ENCODE peak calls at places on chromosomes 2 and 18, in four cellular contexts. J, V, N and K are unnamed samples.

GRCh38 chr2:17892726-17893534 is 14.5 kb downstream of the KCNS3 start:
- DNase-seq in J (no peak), N (no peak), V (peak), K (no peak)

GRCh38 chr18:9804517-9805104 is 81.2 kb upstream of the TXNDC2 start:
- DNase-seq in N (no peak), J (no peak), V (peak), K (no peak)

GRCh38 chr2:224671731-224672130 is 44.4 kb downstream of the CCDC195 start:
- DNase-seq in V (no peak), J (no peak), N (no peak), K (no peak)

GRCh38 chr2:362924-363323 is 75.0 kb upstream of the ALKAL2 start:
- DNase-seq in N (no peak), J (no peak), V (no peak), K (no peak)

GRCh38 chr2:127535941-127536340 is 458 bp downstream of the MYO7B start:
- DNase-seq in V (no peak), J (no peak), N (no peak), K (no peak)

GRCh38 chr2:41932241-41933034 is 115.4 kb upstream of the PKDCC start:
- DNase-seq in J (peak), V (peak), N (no peak), K (no peak)

GRCh38 chr2:60385648-60386047 is 167.8 kb downstream of the BCL11A start:
- DNase-seq in N (no peak), V (no peak), J (no peak), K (no peak)

GRCh38 chr18:78561757-78562445 is 417.7 kb upstream of the SALL3 start:
- DNase-seq in V (no peak), J (no peak), N (no peak), K (no peak)

GRCh38 chr18:56240405-56240804 is 398.0 kb downstream of the TXNL1 start:
- DNase-seq in N (no peak), V (no peak), J (peak), K (no peak)

GRCh38 chr2:200873561-200873960 is 9.1 kb upstream of the CLK1 start:
- DNase-seq in J (no peak), V (no peak), N (no peak), K (no peak)

GRCh38 chr2:232325324-232326273 is 53.0 kb upstream of the ALPP start:
- DNase-seq in V (peak), J (peak), N (no peak), K (peak)

GRCh38 chr2:21231985-21232384 is 108.2 kb downstream of the TDRD15 start:
- DNase-seq in N (no peak), J (no peak), V (no peak), K (no peak)

GRCh38 chr2:8882094-8882493 is 44.7 kb upstream of the KIDINS220 start:
- DNase-seq in N (no peak), J (peak), V (peak), K (peak)

GRCh38 chr2:174023591-174024523 is 58.7 kb upstream of the SP3 start:
- DNase-seq in V (peak), J (peak), N (no peak), K (no peak)

GRCh38 chr18:36334798-36335197 is 37.3 kb downstream of the FHOD3 start:
- DNase-seq in V (no peak), J (no peak), N (no peak), K (no peak)

GRCh38 chr2:133317161-133317560 is 251.1 kb downstream of the NCKAP5 start:
- DNase-seq in V (no peak), N (no peak), J (no peak), K (no peak)

GRCh38 chr2:135256531-135257258 is 204.6 kb downstream of the RAB3GAP1 start:
- DNase-seq in J (peak), V (peak), N (no peak), K (no peak)

GRCh38 chr18:11955299-11956029 is 25.8 kb upstream of the IMPA2 start:
- DNase-seq in N (no peak), V (peak), J (peak), K (no peak)

GRCh38 chr2:216279011-216279410 is 93.3 kb downstream of the MARCHF4 start:
- DNase-seq in J (no peak), N (no peak), V (no peak), K (no peak)

GRCh38 chr2:241613018-241613780 is 23.8 kb downstream of the THAP4 start:
- DNase-seq in V (no peak), N (no peak), J (peak), K (no peak)

GRCh38 chr2:190664240-190664639 is 15.4 kb downstream of the NAB1 start:
- DNase-seq in J (peak), V (no peak), N (no peak), K (no peak)

GRCh38 chr18:48800479-48800876 is 150.3 kb downstream of the SMAD7 start:
- DNase-seq in N (no peak), V (no peak), J (no peak), K (peak)

GRCh38 chr2:150062416-150062815 is 425.1 kb downstream of the RND3 start:
- DNase-seq in N (no peak), J (no peak), V (no peak), K (no peak)

GRCh38 chr2:150136901-150137300 is 350.6 kb downstream of the RND3 start:
- DNase-seq in J (no peak), V (no peak), N (no peak), K (no peak)

GRCh38 chr2:191728710-191729597 is 51.0 kb downstream of the NABP1 start:
- DNase-seq in N (no peak), V (peak), J (peak), K (no peak)

GRCh38 chr18:75230210-75231052 is 19.8 kb downstream of the TSHZ1 start:
- DNase-seq in V (no peak), N (no peak), J (no peak), K (no peak)

GRCh38 chr2:64551851-64552250 is 27.7 kb downstream of the AFTPH start:
- DNase-seq in J (no peak), N (no peak), V (no peak), K (no peak)

GRCh38 chr18:35746826-35747339 is 165.3 kb downstream of the GALNT1 start:
- DNase-seq in V (no peak), J (no peak), N (no peak), K (no peak)

GRCh38 chr18:5295231-5295920 is at the start of gene ZBTB14:
- DNase-seq in J (peak), N (no peak), V (peak), K (no peak)

GRCh38 chr2:218354045-218354444 is 2.6 kb upstream of the CATIP start:
- DNase-seq in N (no peak), J (no peak), V (no peak), K (no peak)

GRCh38 chr2:5794012-5794411 is 101.8 kb downstream of the SOX11 start:
- DNase-seq in V (no peak), J (no peak), N (no peak), K (no peak)

GRCh38 chr2:30288576-30288975 is 57.2 kb downstream of the LBH start:
- DNase-seq in N (no peak), J (no peak), V (no peak), K (no peak)

GRCh38 chr2:14306268-14306950 is 326.1 kb upstream of the LRATD1 start:
- DNase-seq in J (no peak), V (no peak), N (peak), K (no peak)

DNA sequence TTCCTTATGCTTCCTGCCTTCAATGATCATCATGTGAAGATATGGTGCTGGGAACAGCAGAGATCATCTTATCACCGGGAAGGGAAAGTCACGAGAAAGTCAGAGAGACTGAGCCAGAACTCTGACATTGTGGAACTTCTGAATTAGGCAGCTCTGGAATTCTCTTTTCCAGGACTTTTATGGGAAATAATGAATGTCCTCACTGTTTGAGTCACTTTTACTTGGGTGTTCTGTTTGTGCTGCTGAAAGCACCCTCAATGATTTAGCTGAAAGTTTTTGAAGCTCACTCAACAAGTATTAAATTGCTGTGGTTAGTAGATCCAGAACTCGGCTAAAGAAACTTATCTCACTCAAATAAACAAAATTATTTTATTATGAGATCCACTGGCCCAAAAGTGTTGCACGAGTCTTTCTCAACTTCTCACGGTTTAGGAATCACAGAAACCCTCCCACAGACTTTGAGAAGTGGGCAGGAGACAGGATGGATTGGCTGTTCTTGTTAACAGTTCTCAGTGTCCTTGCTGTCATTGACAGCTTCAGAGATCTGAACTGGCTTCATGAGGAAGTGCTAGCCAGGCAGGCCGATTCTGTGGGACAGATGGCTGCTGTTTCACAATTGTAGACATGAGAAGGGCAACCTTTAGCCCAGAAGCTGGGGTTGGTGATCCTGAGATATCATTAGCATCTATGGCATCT is 26.4 kb upstream of the ATRAID start:
- DNase-seq in J (peak), V (peak), N (no peak), K (no peak)
- TF ChIP-seq CHD1 in J (no peak), V (no peak), N (no peak), K (no peak)

GRCh38 chr2:7075834-7076233 is 158.6 kb downstream of the RNF144A start:
- DNase-seq in J (no peak), V (no peak), N (no peak), K (no peak)

GRCh38 chr2:7073901-7074300 is 156.7 kb downstream of the RNF144A start:
- DNase-seq in V (no peak), N (no peak), J (no peak), K (no peak)

GRCh38 chr2:7071916-7072556 is 154.8 kb downstream of the RNF144A start:
- DNase-seq in V (no peak), J (no peak), N (no peak), K (no peak)

DNA sequence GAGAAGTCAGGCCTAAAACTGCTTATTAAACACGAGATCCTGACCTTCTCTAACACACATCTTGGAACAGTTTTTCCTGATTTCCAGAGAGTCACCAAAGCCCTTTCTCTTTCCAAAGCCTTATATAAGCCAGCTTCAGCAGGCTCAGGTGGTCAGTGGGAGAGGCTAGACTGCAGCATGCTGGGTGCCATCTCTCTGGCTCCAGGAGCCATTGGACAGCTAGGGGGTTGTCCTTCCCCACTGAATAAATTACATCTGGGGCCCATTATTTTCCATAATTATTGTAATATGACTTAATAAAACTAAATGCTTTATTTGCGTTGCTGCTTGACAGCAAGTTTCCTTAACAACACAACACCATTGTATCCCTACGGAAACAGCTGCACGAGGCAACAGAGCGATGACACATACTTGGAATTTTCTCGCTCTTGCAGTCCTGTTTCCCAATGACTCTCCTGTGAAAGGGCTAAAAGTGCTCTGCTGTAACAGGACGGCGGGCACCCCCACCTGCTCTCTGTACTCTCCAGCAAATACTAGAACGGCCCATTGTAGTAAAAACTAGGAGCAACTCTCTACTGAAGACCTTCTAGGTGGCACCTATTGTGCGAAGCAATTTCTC is 160.6 kb downstream of the RNF144A start:
- DNase-seq in V (no peak), N (no peak), J (no peak), K (no peak)
- TF ChIP-seq CHD1 in V (no peak), N (no peak), J (no peak), K (no peak)

DNA sequence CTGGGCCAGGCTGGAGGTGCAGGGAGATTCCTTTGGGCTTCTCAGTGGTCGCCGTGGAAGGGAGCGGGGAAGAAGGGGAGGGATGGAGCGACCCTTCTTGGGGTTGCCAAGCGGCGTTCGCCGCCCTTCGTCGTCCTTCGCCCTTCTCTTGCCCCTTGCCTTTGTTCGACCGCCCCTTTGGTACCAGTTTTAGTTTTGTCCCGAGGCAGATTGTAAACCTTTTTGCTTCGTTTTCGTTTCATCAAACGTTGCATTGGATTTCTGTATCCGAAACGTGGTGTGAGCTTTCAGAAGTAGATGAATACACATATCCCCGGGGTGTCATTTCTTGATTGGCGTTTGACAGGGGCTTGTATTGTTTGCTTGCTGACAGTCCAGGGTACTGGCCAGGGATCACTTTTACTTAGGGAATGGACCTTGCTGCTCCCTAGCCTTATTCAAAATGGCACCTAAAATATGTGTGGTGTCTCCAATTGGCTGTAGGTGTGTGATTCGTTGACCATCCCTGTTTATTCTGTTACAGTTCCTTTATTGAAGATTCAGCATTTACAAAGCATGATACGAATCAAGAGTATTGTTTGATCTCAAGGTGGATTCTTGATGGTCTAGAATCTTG is 788 bp downstream of the USP14 start:
- DNase-seq in V (peak), N (no peak), J (peak), K (peak)
- TF ChIP-seq CHD1 in V (no peak), N (no peak), J (no peak), K (no peak)

GRCh38 chr2:75194184-75194868 is 5.0 kb downstream of the TACR1 start:
- DNase-seq in V (no peak), N (no peak), J (no peak), K (no peak)
- TF ChIP-seq CHD1 in V (no peak), N (no peak), J (no peak), K (no peak)

GRCh38 chr2:160180172-160180571 is 19.9 kb downstream of the ITGB6 start:
- DNase-seq in J (no peak), N (no peak), V (no peak), K (no peak)

GRCh38 chr2:160169401-160169918 is 30.6 kb downstream of the ITGB6 start:
- DNase-seq in N (no peak), V (no peak), J (no peak), K (no peak)

GRCh38 chr2:160174322-160174721 is 25.8 kb downstream of the ITGB6 start:
- DNase-seq in V (no peak), J (no peak), N (no peak), K (no peak)

DNA sequence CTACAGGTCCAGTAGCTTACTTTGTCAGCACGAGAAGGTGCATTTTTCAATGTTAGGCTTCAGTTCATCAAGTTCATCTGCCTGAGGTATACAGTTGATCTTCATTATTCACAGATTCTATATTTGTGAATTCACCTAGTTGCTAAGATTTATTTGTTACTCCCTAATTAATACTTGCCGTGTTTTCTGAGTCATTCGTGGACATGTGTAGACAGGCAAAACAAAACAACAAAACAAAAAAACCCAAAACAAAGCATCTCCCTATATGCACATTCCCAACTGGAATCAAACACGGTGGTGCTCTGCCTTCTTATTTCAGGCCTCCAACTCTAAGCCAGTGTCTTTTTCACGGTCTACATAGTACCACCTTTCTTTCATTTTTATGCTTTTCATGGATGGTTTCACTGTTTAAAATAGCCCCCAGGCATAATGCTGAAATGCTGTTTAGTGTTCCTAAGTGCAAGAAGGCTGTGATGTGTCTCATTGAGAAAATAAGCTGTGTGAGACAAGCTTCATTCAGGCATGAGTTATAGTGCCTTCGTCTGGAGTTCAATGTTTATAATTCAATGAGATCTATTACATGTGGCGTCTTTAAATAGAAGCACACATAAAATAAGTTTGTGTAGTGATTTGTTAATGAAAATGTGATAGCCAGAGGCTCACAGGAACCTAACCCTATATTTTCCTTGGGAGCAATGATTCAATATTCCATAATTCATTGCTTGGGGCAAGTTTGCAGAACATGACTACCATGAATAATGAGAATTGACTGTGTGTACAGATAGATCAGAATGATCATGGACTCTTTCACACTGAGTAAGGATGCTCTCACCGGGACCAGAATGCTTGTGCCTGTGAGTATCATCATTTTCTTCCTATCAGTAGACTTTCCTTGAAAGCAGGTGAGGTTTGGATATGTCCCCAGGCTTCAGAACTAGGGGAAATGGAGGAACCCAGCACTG is 24.6 kb downstream of the ITGB6 start:
- DNase-seq in V (no peak), N (no peak), J (no peak), K (no peak)
- TF ChIP-seq CHD1 in V (no peak), N (no peak), J (no peak), K (no peak)

GRCh38 chr2:39483530-39483929 is 46.4 kb upstream of the MAP4K3 start:
- DNase-seq in V (no peak), N (no peak), J (peak), K (no peak)

GRCh38 chr2:39479696-39480095 is 42.6 kb upstream of the MAP4K3 start:
- DNase-seq in V (no peak), J (peak), N (no peak), K (no peak)

GRCh38 chr2:39484206-39484605 is 47.1 kb upstream of the MAP4K3 start:
- DNase-seq in N (no peak), J (no peak), V (no peak), K (no peak)

GRCh38 chr2:39484620-39485495 is 47.8 kb upstream of the MAP4K3 start:
- DNase-seq in V (no peak), N (no peak), J (no peak), K (no peak)

GRCh38 chr2:39481611-39482010 is 44.5 kb upstream of the MAP4K3 start:
- DNase-seq in N (no peak), J (peak), V (no peak), K (no peak)
- TF ChIP-seq CHD1 in N (no peak), J (no peak), V (no peak), K (no peak)

DNA sequence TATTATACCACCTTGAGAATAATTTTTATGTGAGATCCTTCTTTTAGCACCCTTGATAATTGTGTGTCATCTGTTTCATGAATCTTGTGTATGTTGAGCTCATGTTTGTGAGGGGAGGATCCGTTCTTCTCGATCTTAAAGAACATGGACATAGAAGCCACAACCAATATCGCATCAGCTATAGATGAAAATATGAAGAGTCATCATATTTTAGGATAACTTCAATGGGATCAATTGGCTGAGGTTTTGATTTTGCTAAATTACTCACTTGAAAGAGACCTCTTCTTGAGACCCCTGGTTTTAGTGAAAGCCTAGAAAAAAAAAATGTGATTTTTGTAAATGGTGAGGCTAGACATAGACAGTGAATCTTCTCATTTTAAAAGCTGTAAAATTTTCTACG is 385.3 kb upstream of the NRP2 start:
- DNase-seq in J (no peak), N (no peak), V (no peak), K (no peak)
- TF ChIP-seq CHD1 in J (no peak), N (no peak), V (no peak), K (no peak)